ENCODE peak calls at places on chromosomes 7 and 10, in nine cellular contexts. F is non-pigmented ciliary epithelial cell, L is HT-29, R is H7, U is posterior vena cava, A is HEK293T, D is bronchial epithelial cell, T is thoracic aorta, X is DMS53. N is an unnamed sample.

GRCh38 chr7:25830986-25831558 is 320.9 kb upstream of the NFE2L3 start:
- DNase-seq in F (no peak), L (no peak), R (no peak), U (no peak), A (no peak), D (no peak), T (no peak), X (peak; percentile 29), N (no peak)

GRCh38 chr7:117612637-117613036 is 132.8 kb downstream of the CFTR start:
- DNase-seq in F (no peak), L (peak; percentile 70), R (no peak), U (no peak), A (no peak), D (peak; percentile 29), T (no peak), X (peak; percentile 74), N (no peak)

GRCh38 chr7:9981950-9982349 is 991.7 kb upstream of the PHF14 start:
- DNase-seq in F (no peak), L (no peak), R (no peak), U (no peak), A (no peak), D (no peak), T (no peak), X (no peak), N (no peak)

GRCh38 chr7:117941138-117941810 is 68.0 kb upstream of the CTTNBP2 start:
- DNase-seq in F (no peak), L (no peak), R (no peak), U (no peak), A (no peak), D (no peak), T (no peak), X (no peak), N (no peak)

GRCh38 chr10:43267811-43268210 is 946 bp upstream of the RASGEF1A start:
- DNase-seq in F (no peak), L (no peak), R (no peak), U (peak; percentile 56), A (peak; percentile 1), D (no peak), T (no peak), X (no peak), N (no peak)

GRCh38 chr10:60208676-60209269 is 180.9 kb downstream of the ANK3 start:
- DNase-seq in F (no peak), L (peak; percentile 62), R (no peak), U (no peak), A (peak; percentile 20), D (peak; percentile 50), T (no peak), X (peak; percentile 74), N (no peak)

GRCh38 chr10:132500781-132501415 is 36.7 kb upstream of the INPP5A start:
- DNase-seq in F (no peak), L (no peak), R (no peak), U (no peak), A (no peak), D (no peak), T (no peak), X (no peak), N (no peak)

GRCh38 chr7:45506059-45506458 is 68.1 kb upstream of the ADCY1 start:
- DNase-seq in F (no peak), L (no peak), R (no peak), U (no peak), A (no peak), D (no peak), T (no peak), X (no peak), N (no peak)

GRCh38 chr10:58041901-58042300 is 225.8 kb downstream of the IPMK start:
- DNase-seq in F (no peak), L (no peak), R (no peak), U (no peak), A (no peak), D (no peak), T (no peak), X (no peak), N (no peak)

GRCh38 chr10:69088801-69089501 is 1.0 kb downstream of the SRGN start:
- DNase-seq in F (peak; percentile 66), L (no peak), R (no peak), U (no peak), A (no peak), D (no peak), T (no peak), X (no peak), N (no peak)

GRCh38 chr7:29377718-29378117 is 183.1 kb downstream of the CHN2 start:
- DNase-seq in F (no peak), L (peak; percentile 19), R (no peak), U (no peak), A (no peak), D (no peak), T (no peak), X (no peak), N (no peak)

GRCh38 chr10:70785190-70785589 is at the start of gene TBATA:
- DNase-seq in F (no peak), L (no peak), R (peak; percentile 38), U (no peak), A (no peak), D (no peak), T (no peak), X (no peak), N (no peak)

GRCh38 chr7:51545131-51545530 is 228.5 kb upstream of the COBL start:
- DNase-seq in F (no peak), L (no peak), R (no peak), U (no peak), A (no peak), D (peak; percentile 35), T (no peak), X (peak; percentile 89), N (no peak)

N was measured in GOT3.